ENCODE peak calls at places on chromosomes 6 and 20, in seven cellular contexts. S is GM23248; P is stimulated activated naive CD8-positive, alpha-beta T cell treated with anti-CD3 and anti-CD28 coated beads, Interleukin-15, Interleukin-2, amounts not matched to agents 100 U/mL and 50 U/mL, for 24 hours; A is activated naive CD4-positive, alpha-beta T cell treated with anti-CD3 and anti-CD28 coated beads for 36 hours; U is ACHN; C is amniotic stem cell; R is cardiac muscle cell. T is an unnamed sample.

GRCh38 chr20:10312111-10312510 is 93.5 kb downstream of the SNAP25 start:
- DNase-seq in P (no peak), U (no peak), R (no peak), S (peak; percentile 42), A (no peak), C (no peak), T (no peak)

GRCh38 chr20:22861990-22862389 is 173.1 kb upstream of the SSTR4 start:
- DNase-seq in R (no peak), U (no peak), P (no peak), A (no peak), C (no peak), S (no peak), T (peak; percentile 12)

GRCh38 chr6:87029711-87030314 is 65.1 kb downstream of the CGA start:
- DNase-seq in U (peak; percentile 31), R (peak; percentile 61), S (peak; percentile 70), C (peak; percentile 70), A (no peak), P (no peak), T (peak; percentile 81)

GRCh38 chr6:126553856-126554255 is 213.9 kb downstream of the CENPW start:
- DNase-seq in U (no peak), R (no peak), S (peak; percentile 79), A (no peak), P (no peak), C (no peak), T (no peak)

GRCh38 chr6:137653698-137654059 is 159.5 kb upstream of the OLIG3 start:
- DNase-seq in S (no peak), U (no peak), C (no peak), A (no peak), R (no peak), P (no peak), T (no peak)

GRCh38 chr6:147136057-147136456 is 68.2 kb upstream of the STXBP5 start:
- DNase-seq in A (no peak), C (no peak), R (no peak), S (no peak), P (no peak), U (no peak), T (no peak)

GRCh38 chr20:17992847-17993508 is 24.2 kb downstream of the MGME1 start:
- DNase-seq in U (no peak), P (no peak), R (no peak), A (no peak), S (no peak), C (no peak), T (peak; percentile 48)

GRCh38 chr6:3510617-3511016 is 53.8 kb upstream of the SLC22A23 start:
- DNase-seq in P (no peak), U (no peak), R (no peak), C (no peak), A (no peak), S (no peak), T (no peak)

GRCh38 chr20:63073051-63073737 is 66.4 kb upstream of the BHLHE23 start:
- DNase-seq in R (no peak), U (no peak), P (no peak), C (no peak), A (no peak), S (no peak), T (no peak)

GRCh38 chr20:58693226-58694006 is 816 bp downstream of the NPEPL1 start:
- DNase-seq in R (peak; percentile 7), P (peak; percentile 31), U (peak; percentile 8), C (no peak), S (peak; percentile 43), A (peak; percentile 7), T (no peak)

GRCh38 chr6:24147453-24148153 is 21.6 kb downstream of the NRSN1 start:
- DNase-seq in R (no peak), C (no peak), A (no peak), P (no peak), S (no peak), U (no peak), T (no peak)

GRCh38 chr6:88376759-88377387 is 210.7 kb upstream of the CNR1 start:
- DNase-seq in U (peak; percentile 78), C (no peak), R (no peak), P (no peak), S (peak; percentile 84), A (no peak), T (peak; percentile 72)

GRCh38 chr6:158053377-158054313 is 72.0 kb downstream of the SYNJ2 start:
- DNase-seq in C (no peak), U (no peak), A (no peak), R (no peak), S (no peak), P (no peak), T (no peak)

GRCh38 chr20:17645546-17646208 is 36.4 kb downstream of the RRBP1 start:
- DNase-seq in C (no peak), P (no peak), U (no peak), R (no peak), S (peak; percentile 60), A (no peak), T (no peak)

GRCh38 chr6:89368107-89368506 is 15.6 kb upstream of the UBE2J1 start:
- DNase-seq in R (peak; percentile 83), P (peak; percentile 78), U (peak; percentile 51), C (peak; percentile 53), S (peak; percentile 71), A (peak; percentile 82), T (peak; percentile 73)

GRCh38 chr6:79706527-79706926 is 75.4 kb downstream of the SH3BGRL2 start:
- DNase-seq in C (no peak), U (no peak), A (no peak), P (no peak), S (no peak), R (no peak), T (no peak)

GRCh38 chr6:43021270-43022047 is at the start of gene RRP36:
- DNase-seq in U (peak; percentile 72), C (peak; percentile 62), P (peak; percentile 84), R (peak; percentile 86), A (peak; percentile 79), S (peak; percentile 94), T (peak; percentile 73)

GRCh38 chr6:110534731-110535164 is 58.3 kb upstream of the SLC22A16 start:
- DNase-seq in R (no peak), U (no peak), C (no peak), A (no peak), S (peak; percentile 95), P (no peak), T (peak; percentile 80)

GRCh38 chr6:160160450-160160849 is 38.8 kb downstream of the SLC22A1 start:
- DNase-seq in U (no peak), A (no peak), S (no peak), P (no peak), C (no peak), R (no peak), T (peak; percentile 51)

GRCh38 chr6:41785689-41786450 is 1.6 kb upstream of the TOMM6 start:
- DNase-seq in A (no peak), C (no peak), R (no peak), S (peak; percentile 54), P (no peak), U (no peak), T (peak; percentile 49)

GRCh38 chr6:138555294-138555988 is 56.1 kb upstream of the NHSL1 start:
- DNase-seq in S (no peak), A (no peak), P (no peak), U (peak; percentile 38), R (peak; percentile 53), C (no peak), T (no peak)

GRCh38 chr6:113560908-113561307 is 296.2 kb upstream of the MARCKS start:
- DNase-seq in S (peak; percentile 78), U (peak; percentile 36), R (no peak), A (no peak), C (peak; percentile 42), P (no peak), T (peak; percentile 68)

GRCh38 chr6:154864086-154864430 is 130.8 kb downstream of the SCAF8 start:
- DNase-seq in A (no peak), R (no peak), U (no peak), S (no peak), C (no peak), P (no peak), T (no peak)

GRCh38 chr6:1461207-1461606 is 71.8 kb downstream of the FOXF2 start:
- DNase-seq in A (no peak), R (no peak), P (no peak), S (peak; percentile 80), U (peak; percentile 38), C (no peak), T (peak; percentile 45)

GRCh38 chr20:40977218-40977617 is 51.4 kb upstream of the TOP1 start:
- DNase-seq in P (no peak), R (no peak), C (no peak), S (no peak), U (no peak), A (no peak), T (no peak)

GRCh38 chr6:43242908-43243648 is at the start of gene TTBK1:
- DNase-seq in U (no peak), R (no peak), C (no peak), S (peak; percentile 26), A (no peak), P (peak; percentile 39), T (no peak)

GRCh38 chr6:513058-513457 is 121.5 kb downstream of the IRF4 start:
- DNase-seq in A (no peak), S (no peak), P (no peak), U (no peak), C (no peak), R (no peak), T (no peak)

GRCh38 chr20:24637941-24638340 is 168.5 kb downstream of the SYNDIG1 start:
- DNase-seq in A (no peak), S (no peak), P (no peak), C (no peak), R (no peak), U (no peak), T (no peak)

GRCh38 chr20:57746201-57746600 is 36.4 kb upstream of the PMEPA1 start:
- DNase-seq in P (no peak), C (no peak), S (no peak), U (no peak), A (no peak), R (no peak), T (no peak)

GRCh38 chr6:125432014-125432413 is 130.2 kb upstream of the HDDC2 start:
- DNase-seq in P (no peak), C (no peak), S (no peak), R (no peak), A (no peak), U (no peak), T (no peak)

GRCh38 chr20:347317-347639 is 367 bp downstream of the NRSN2 start:
- DNase-seq in S (no peak), U (no peak), A (no peak), R (no peak), C (no peak), P (no peak), T (no peak)

GRCh38 chr6:107658920-107659879 is 164.9 kb downstream of the SCML4 start:
- DNase-seq in R (no peak), S (no peak), P (no peak), A (no peak), C (no peak), U (no peak), T (no peak)

GRCh38 chr20:884983-885952 is 30.9 kb downstream of the ANGPT4 start:
- DNase-seq in A (peak; percentile 32), R (peak; percentile 91), P (peak; percentile 9), C (no peak), S (peak; percentile 75), U (peak; percentile 61), T (peak; percentile 49)